ENCODE peak calls at places on chromosomes 12 and 14, in four cellular contexts. One of them, this sample, is unnamed.

GRCh38 chr12:53219116-53219955 is 12.3 kb upstream of the ITGB7 start:
- DNase-seq in H1: no peak
- DNase-seq in A549: peak
- DNase-seq in Peyer's patch: peak
- DNase-seq in this sample: no peak

GRCh38 chr12:43148711-43149110 is 403.3 kb downstream of the ADAMTS20 start:
- DNase-seq in Peyer's patch: no peak
- DNase-seq in A549: no peak
- DNase-seq in H1: no peak
- DNase-seq in this sample: no peak

GRCh38 chr12:65106948-65107347 is 14.2 kb downstream of the WIF1 start:
- DNase-seq in Peyer's patch: no peak
- DNase-seq in A549: peak
- DNase-seq in H1: no peak
- DNase-seq in this sample: no peak

GRCh38 chr12:77681726-77682125 is 149.0 kb upstream of the NAV3 start:
- DNase-seq in H1: no peak
- DNase-seq in A549: no peak
- DNase-seq in Peyer's patch: no peak
- DNase-seq in this sample: no peak

GRCh38 chr12:130120012-130120805 is 42.1 kb upstream of the FZD10 start:
- DNase-seq in Peyer's patch: no peak
- DNase-seq in H1: no peak
- DNase-seq in A549: no peak
- DNase-seq in this sample: no peak

GRCh38 chr14:77638738-77639137 is 22.3 kb upstream of the SPTLC2 start:
- DNase-seq in H1: no peak
- DNase-seq in Peyer's patch: no peak
- DNase-seq in A549: no peak
- DNase-seq in this sample: no peak

GRCh38 chr14:54653764-54654469 is 87.0 kb downstream of the SAMD4A start:
- DNase-seq in A549: peak
- DNase-seq in H1: no peak
- DNase-seq in Peyer's patch: no peak
- DNase-seq in this sample: no peak

GRCh38 chr12:51752490-51752889 is 96.0 kb downstream of the FIGNL2 start:
- DNase-seq in H1: no peak
- DNase-seq in A549: no peak
- DNase-seq in Peyer's patch: no peak
- DNase-seq in this sample: no peak

GRCh38 chr12:24909667-24910066 is 39.2 kb downstream of the BCAT1 start:
- DNase-seq in A549: no peak
- DNase-seq in Peyer's patch: no peak
- DNase-seq in H1: peak
- DNase-seq in this sample: peak

GRCh38 chr12:73769337-73769736 is 768.3 kb upstream of the ATXN7L3B start:
- DNase-seq in Peyer's patch: no peak
- DNase-seq in H1: no peak
- DNase-seq in A549: no peak
- DNase-seq in this sample: no peak

GRCh38 chr12:101045486-101046474 is 164.3 kb downstream of the SLC5A8 start:
- DNase-seq in H1: no peak
- DNase-seq in A549: no peak
- DNase-seq in Peyer's patch: no peak
- DNase-seq in this sample: no peak

GRCh38 chr12:92601680-92602079 is 101.1 kb upstream of the PLEKHG7 start:
- DNase-seq in H1: no peak
- DNase-seq in A549: no peak
- DNase-seq in Peyer's patch: no peak
- DNase-seq in this sample: no peak
- H3K4me3 ChIP-seq in H1: no peak
- H3K4me3 ChIP-seq in A549: no peak
- H3K4me3 ChIP-seq in Peyer's patch: no peak
- H3K4me3 ChIP-seq in this sample: no peak

GRCh38 chr12:94285954-94286579 is 137.7 kb downstream of the PLXNC1 start:
- DNase-seq in H1: no peak
- DNase-seq in Peyer's patch: no peak
- DNase-seq in A549: no peak
- DNase-seq in this sample: no peak
- H3K4me3 ChIP-seq in H1: no peak
- H3K4me3 ChIP-seq in Peyer's patch: no peak
- H3K4me3 ChIP-seq in A549: no peak
- H3K4me3 ChIP-seq in this sample: no peak

DNA sequence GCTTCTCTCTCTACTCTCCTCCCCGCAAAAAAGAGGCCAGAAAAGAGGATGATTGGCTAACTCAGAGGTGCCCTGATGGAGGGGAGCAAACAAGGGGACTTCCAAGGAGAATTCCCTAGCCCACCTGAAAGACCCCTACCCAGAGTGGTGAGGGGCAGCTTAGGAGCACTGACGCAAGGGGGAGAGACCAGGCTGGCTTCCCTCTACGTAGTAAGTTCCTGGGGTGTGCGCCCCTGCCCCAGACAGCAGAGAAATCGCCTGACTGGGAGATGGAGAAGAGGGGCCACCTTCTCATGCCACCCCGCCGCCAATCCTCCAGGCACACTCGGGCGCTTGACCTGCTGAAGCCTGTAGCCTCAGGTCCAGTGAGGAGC is 2.1 kb upstream of the DIO3 start:
- DNase-seq in A549: no peak
- DNase-seq in Peyer's patch: no peak
- DNase-seq in H1: no peak
- DNase-seq in this sample: no peak
- H3K4me3 ChIP-seq in A549: no peak
- H3K4me3 ChIP-seq in Peyer's patch: peak
- H3K4me3 ChIP-seq in H1: no peak
- H3K4me3 ChIP-seq in this sample: peak

GRCh38 chr14:104014764-104015163 is 70.7 kb upstream of the ASPG start:
- DNase-seq in Peyer's patch: no peak
- DNase-seq in A549: no peak
- DNase-seq in H1: no peak
- DNase-seq in this sample: no peak
- H3K4me3 ChIP-seq in Peyer's patch: no peak
- H3K4me3 ChIP-seq in A549: no peak
- H3K4me3 ChIP-seq in H1: no peak
- H3K4me3 ChIP-seq in this sample: no peak

GRCh38 chr12:28905220-28905940 is 243.7 kb upstream of the FAR2 start:
- DNase-seq in Peyer's patch: no peak
- DNase-seq in H1: no peak
- DNase-seq in A549: no peak
- DNase-seq in this sample: no peak

DNA sequence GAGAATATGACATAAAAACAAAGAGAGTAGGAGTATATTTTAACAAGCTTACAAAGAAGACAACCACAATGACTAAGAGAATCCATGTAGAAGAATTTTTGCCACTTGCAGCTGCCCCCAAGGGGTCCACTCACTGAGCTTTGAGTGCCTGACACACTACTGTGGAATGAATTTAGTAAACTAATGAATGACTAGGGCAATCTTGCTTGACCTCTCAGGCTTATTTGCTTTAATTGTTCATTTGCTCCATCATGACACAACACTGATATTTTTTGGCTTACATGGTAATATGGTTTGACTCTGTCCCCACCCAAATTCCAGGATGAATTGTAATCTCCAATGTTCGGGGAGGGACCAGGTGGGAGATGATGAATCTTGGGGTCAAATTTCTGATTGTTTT is 249.1 kb upstream of the FAR2 start:
- DNase-seq in A549: no peak
- DNase-seq in Peyer's patch: no peak
- DNase-seq in H1: no peak
- DNase-seq in this sample: no peak
- H3K4me3 ChIP-seq in A549: no peak
- H3K4me3 ChIP-seq in Peyer's patch: no peak
- H3K4me3 ChIP-seq in H1: no peak
- H3K4me3 ChIP-seq in this sample: no peak

GRCh38 chr12:6644257-6644596 is 3.0 kb downstream of the ACRBP start:
- DNase-seq in Peyer's patch: no peak
- DNase-seq in A549: no peak
- DNase-seq in H1: no peak
- DNase-seq in this sample: no peak
- H3K4me3 ChIP-seq in Peyer's patch: no peak
- H3K4me3 ChIP-seq in A549: no peak
- H3K4me3 ChIP-seq in H1: no peak
- H3K4me3 ChIP-seq in this sample: no peak

GRCh38 chr12:114671321-114671663 is 12.7 kb downstream of the TBX3 start:
- DNase-seq in A549: no peak
- DNase-seq in H1: no peak
- DNase-seq in Peyer's patch: no peak
- DNase-seq in this sample: no peak
- H3K4me3 ChIP-seq in A549: no peak
- H3K4me3 ChIP-seq in H1: no peak
- H3K4me3 ChIP-seq in Peyer's patch: no peak
- H3K4me3 ChIP-seq in this sample: no peak

GRCh38 chr12:119681139-119681538 is 13.2 kb downstream of the PRKAB1 start:
- DNase-seq in A549: no peak
- DNase-seq in H1: no peak
- DNase-seq in Peyer's patch: no peak
- DNase-seq in this sample: no peak

GRCh38 chr12:119679490-119679889 is 11.6 kb downstream of the PRKAB1 start:
- DNase-seq in H1: no peak
- DNase-seq in Peyer's patch: no peak
- DNase-seq in A549: no peak
- DNase-seq in this sample: no peak

GRCh38 chr12:119678459-119678858 is 10.5 kb downstream of the PRKAB1 start:
- DNase-seq in A549: no peak
- DNase-seq in Peyer's patch: no peak
- DNase-seq in H1: no peak
- DNase-seq in this sample: no peak

GRCh38 chr12:119676573-119676972 is 8.6 kb downstream of the PRKAB1 start:
- DNase-seq in H1: no peak
- DNase-seq in A549: no peak
- DNase-seq in Peyer's patch: no peak
- DNase-seq in this sample: no peak

DNA sequence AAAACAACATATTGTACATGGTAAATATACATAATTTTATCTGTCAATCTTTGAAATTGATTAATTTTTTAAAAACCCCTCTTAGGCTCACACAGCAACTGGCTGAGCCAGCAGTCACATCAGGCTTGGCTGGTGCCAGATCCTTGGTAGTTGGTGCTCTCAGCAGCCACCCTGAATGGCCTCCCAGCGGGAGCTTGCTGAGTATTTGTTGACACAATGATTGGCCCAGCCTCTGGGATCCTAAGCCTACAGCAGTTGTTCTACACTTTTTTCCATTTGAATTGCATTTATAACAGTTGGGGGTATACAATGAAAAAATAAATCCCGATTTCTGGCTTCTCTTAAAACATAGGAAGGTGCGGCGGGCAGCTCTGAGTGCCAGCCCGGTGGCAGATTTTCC is 11.1 kb downstream of the PRKAB1 start:
- DNase-seq in Peyer's patch: no peak
- DNase-seq in H1: no peak
- DNase-seq in A549: no peak
- DNase-seq in this sample: no peak
- H3K4me3 ChIP-seq in Peyer's patch: no peak
- H3K4me3 ChIP-seq in H1: no peak
- H3K4me3 ChIP-seq in A549: no peak
- H3K4me3 ChIP-seq in this sample: no peak

GRCh38 chr14:79009286-79009685 is 839.1 kb downstream of the NRXN3 start:
- DNase-seq in A549: no peak
- DNase-seq in Peyer's patch: no peak
- DNase-seq in H1: no peak
- DNase-seq in this sample: no peak

GRCh38 chr14:79016828-79017505 is 846.8 kb downstream of the NRXN3 start:
- DNase-seq in Peyer's patch: no peak
- DNase-seq in H1: no peak
- DNase-seq in A549: no peak
- DNase-seq in this sample: no peak

GRCh38 chr14:79011920-79012204 is 841.7 kb downstream of the NRXN3 start:
- DNase-seq in Peyer's patch: no peak
- DNase-seq in H1: no peak
- DNase-seq in A549: no peak
- DNase-seq in this sample: no peak

DNA sequence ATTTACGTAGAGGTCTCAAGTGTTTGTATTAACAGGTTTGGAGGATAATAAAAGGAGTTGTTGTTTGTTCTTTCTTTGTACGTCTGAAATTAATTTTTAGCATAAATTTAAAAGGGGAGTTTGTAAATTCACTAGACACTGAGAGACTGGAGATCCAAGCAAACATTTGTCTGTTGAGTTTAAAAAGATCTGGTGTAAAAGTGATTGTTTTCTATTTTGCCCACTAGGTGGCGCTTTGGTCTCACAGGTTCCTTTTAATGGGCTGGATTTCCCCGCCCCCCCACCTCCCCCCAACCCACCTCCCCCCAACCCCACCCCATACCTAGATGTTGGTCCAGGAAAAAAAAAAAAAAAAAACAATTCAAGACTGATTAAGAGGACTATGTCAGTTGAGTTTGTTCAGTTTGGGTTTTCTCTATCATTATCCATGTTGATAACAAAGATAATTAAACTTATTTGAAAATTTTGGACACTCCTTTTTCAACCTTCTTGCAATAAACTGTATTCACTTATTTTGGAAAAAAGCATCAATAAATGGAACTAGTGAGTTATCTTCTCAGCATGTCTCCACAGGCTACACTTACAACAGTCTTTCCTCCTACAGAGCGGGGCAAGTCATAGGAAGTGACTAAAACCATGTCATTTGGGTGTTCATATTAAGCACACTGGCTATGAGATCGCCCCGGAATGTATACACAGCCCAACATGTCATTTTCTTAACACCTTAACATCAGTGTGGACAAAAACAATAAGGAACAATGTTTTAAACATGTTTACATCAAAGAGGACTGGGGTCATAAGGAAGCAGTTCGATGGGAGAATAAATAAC is 841.1 kb downstream of the NRXN3 start:
- DNase-seq in H1: no peak
- DNase-seq in A549: peak
- DNase-seq in Peyer's patch: no peak
- DNase-seq in this sample: no peak
- H3K4me3 ChIP-seq in H1: no peak
- H3K4me3 ChIP-seq in A549: no peak
- H3K4me3 ChIP-seq in Peyer's patch: no peak
- H3K4me3 ChIP-seq in this sample: no peak

GRCh38 chr12:14775652-14776020 is 27.6 kb downstream of the WBP11 start:
- DNase-seq in A549: no peak
- DNase-seq in Peyer's patch: no peak
- DNase-seq in H1: no peak
- DNase-seq in this sample: no peak
- H3K4me3 ChIP-seq in A549: peak
- H3K4me3 ChIP-seq in Peyer's patch: peak
- H3K4me3 ChIP-seq in H1: peak
- H3K4me3 ChIP-seq in this sample: peak